ENCODE peak calls at places on chromosome 16, in four cellular contexts. Q is MM.1S, Z is tibial artery, C is A549. V is an unnamed sample.

GRCh38 chr16:2159052-2159838 is 3.7 kb downstream of the TRAF7 start:
- DNase-seq in Q (no peak), Z (peak), C (no peak), V (no peak)

GRCh38 chr16:48393843-48394703 is 8.9 kb upstream of the SIAH1 start:
- DNase-seq in Q (no peak), Z (peak), C (no peak), V (no peak)

GRCh38 chr16:57185446-57185944 is 344 bp downstream of the PSME3IP1 start:
- DNase-seq in Q (no peak), Z (peak), C (peak), V (no peak)

GRCh38 chr16:56610017-56610608 is 1.7 kb downstream of the MT2A start:
- DNase-seq in Q (no peak), Z (peak), C (peak), V (no peak)

GRCh38 chr16:19809121-19809635 is 75.5 kb downstream of the GPRC5B start:
- DNase-seq in Q (no peak), Z (peak), C (no peak), V (peak)

GRCh38 chr16:84603115-84603816 is 14.6 kb downstream of the COTL1 start:
- DNase-seq in Q (no peak), Z (peak), C (peak), V (peak)

GRCh38 chr16:57636184-57636583 is 7.8 kb downstream of the ADGRG1 start:
- DNase-seq in Q (no peak), Z (no peak), C (no peak), V (no peak)

GRCh38 chr16:870856-871561 is 70.5 kb upstream of the GNG13 start:
- DNase-seq in Q (no peak), Z (no peak), C (no peak), V (no peak)

GRCh38 chr16:87460936-87461335 is 31.9 kb downstream of the ZCCHC14 start:
- DNase-seq in Q (no peak), Z (no peak), C (no peak), V (no peak)

GRCh38 chr16:11162571-11163268 is 93.3 kb downstream of the SOCS1 start:
- DNase-seq in Q (no peak), Z (no peak), C (no peak), V (no peak)

GRCh38 chr16:71817690-71818089 is 9.1 kb upstream of the AP1G1 start:
- DNase-seq in Q (no peak), Z (no peak), C (no peak), V (no peak)

GRCh38 chr16:15894571-15895358 is 6.4 kb upstream of the CEP20 start:
- DNase-seq in Q (no peak), Z (no peak), C (no peak), V (no peak)

GRCh38 chr16:10736926-10737625 is 6.6 kb upstream of the NUBP1 start:
- DNase-seq in Q (peak), Z (peak), C (peak), V (no peak)

GRCh38 chr16:75566889-75567255 is 693 bp downstream of the GABARAPL2 start:
- DNase-seq in Q (peak), Z (no peak), C (no peak), V (no peak)

GRCh38 chr16:75250089-75250808 is 1.2 kb downstream of the BCAR1 start:
- DNase-seq in Q (no peak), Z (no peak), C (peak), V (no peak)

GRCh38 chr16:56354016-56354415 is 71.3 kb downstream of the AMFR start:
- DNase-seq in Q (no peak), Z (peak), C (no peak), V (no peak)

GRCh38 chr16:11750056-11750455 is 7.4 kb upstream of the TXNDC11 start:
- DNase-seq in Q (no peak), Z (no peak), C (no peak), V (no peak)

GRCh38 chr16:16038950-16039349 is 89.5 kb downstream of the ABCC1 start:
- DNase-seq in Q (no peak), Z (no peak), C (no peak), V (no peak)

GRCh38 chr16:49158029-49158642 is 123.5 kb downstream of the CBLN1 start:
- DNase-seq in Q (peak), Z (no peak), C (peak), V (peak)

GRCh38 chr16:51971184-51971583 is 575.8 kb downstream of the TOX3 start:
- DNase-seq in Q (no peak), Z (no peak), C (peak), V (no peak)

GRCh38 chr16:83977056-83977815 is 9.2 kb downstream of the NECAB2 start:
- DNase-seq in Q (no peak), Z (no peak), C (no peak), V (no peak)

GRCh38 chr16:1651055-1651454 is 27.0 kb upstream of the JPT2 start:
- DNase-seq in Q (no peak), Z (no peak), C (no peak), V (no peak)

GRCh38 chr16:57360321-57360935 is 1.8 kb downstream of the CCL22 start:
- DNase-seq in Q (no peak), Z (no peak), C (no peak), V (no peak)

GRCh38 chr16:57744646-57744903 is 9.0 kb downstream of the KATNB1 start:
- DNase-seq in Q (no peak), Z (no peak), C (no peak), V (no peak)

GRCh38 chr16:55107851-55108250 is 177.2 kb downstream of the IRX5 start:
- DNase-seq in Q (no peak), Z (no peak), C (no peak), V (no peak)

GRCh38 chr16:76913046-76913445 is 277.9 kb upstream of the MON1B start:
- DNase-seq in Q (no peak), Z (no peak), C (no peak), V (no peak)

GRCh38 chr16:15856901-15857778 is at the start of gene MYH11:
- DNase-seq in Q (peak), Z (peak), C (no peak), V (no peak)

GRCh38 chr16:64180136-64180900 is 941.5 kb downstream of the CDH11 start:
- DNase-seq in Q (no peak), Z (no peak), C (no peak), V (no peak)

GRCh38 chr16:57091200-57091989 is 988 bp upstream of the CPNE2 start:
- DNase-seq in Q (no peak), Z (peak), C (peak), V (no peak)

GRCh38 chr16:15639061-15639568 is 3.8 kb downstream of the MARF1 start:
- DNase-seq in Q (no peak), Z (no peak), C (no peak), V (no peak)

GRCh38 chr16:77894054-77894632 is 105.8 kb downstream of the VAT1L start:
- DNase-seq in Q (no peak), Z (no peak), C (no peak), V (no peak)

GRCh38 chr16:78990309-78990701 is 610.2 kb downstream of the MAF start:
- DNase-seq in Q (no peak), Z (no peak), C (no peak), V (no peak)

GRCh38 chr16:48158296-48158695 is 2.5 kb upstream of the ABCC12 start:
- DNase-seq in Q (no peak), Z (no peak), C (peak), V (peak)

GRCh38 chr16:21980032-21980431 is 20.9 kb downstream of the PDZD9 start:
- DNase-seq in Q (no peak), Z (no peak), C (no peak), V (no peak)

GRCh38 chr16:83968483-83968865 is 430 bp downstream of the NECAB2 start:
- DNase-seq in Q (no peak), Z (no peak), C (no peak), V (no peak)

DNA sequence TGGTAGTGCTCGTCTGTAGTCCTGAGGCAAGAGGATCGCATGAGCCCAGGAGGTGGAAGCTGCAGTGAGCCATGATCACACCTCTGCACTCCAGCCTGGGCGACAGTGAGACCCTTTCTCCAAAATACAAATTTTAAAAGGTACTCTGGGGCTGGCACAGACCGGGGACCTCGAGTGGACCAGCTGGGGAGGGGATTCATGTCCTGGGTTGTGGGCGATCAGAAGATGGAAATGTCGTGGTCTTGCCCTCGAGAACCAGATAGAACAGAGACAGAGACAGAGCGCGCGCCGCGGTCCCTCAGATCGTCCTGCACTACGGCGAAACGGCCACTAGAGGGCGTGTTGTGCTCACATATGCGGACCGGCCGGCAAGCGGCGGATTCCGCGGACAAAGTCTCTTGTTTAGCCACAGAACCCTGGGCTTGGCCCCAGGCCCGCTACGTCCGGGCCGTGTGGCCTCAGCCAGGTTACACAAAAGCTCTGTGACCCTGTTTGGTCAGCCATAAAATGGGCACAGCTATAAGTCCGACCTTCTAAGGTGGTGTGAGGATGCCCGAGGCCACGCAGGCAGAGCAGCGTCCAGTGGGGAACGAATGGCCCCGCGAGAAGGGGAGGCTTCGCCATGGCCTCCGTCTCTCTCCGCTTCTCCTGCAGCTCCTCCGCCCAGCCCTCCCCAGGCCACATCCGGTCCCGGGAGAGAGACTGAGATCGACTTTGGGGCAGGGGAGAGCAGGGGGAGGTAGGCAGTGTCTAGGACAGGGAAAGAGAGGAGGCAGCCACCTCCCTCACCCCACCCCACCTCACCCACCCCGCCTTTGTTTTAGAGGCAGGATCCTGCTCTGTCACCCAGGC is 14.6 kb upstream of the SBK1 start:
- DNase-seq in Q (peak), Z (peak), C (peak), V (peak)
- H3K27ac ChIP-seq in Q (no peak), Z (no peak), C (peak), V (no peak)

GRCh38 chr16:26651464-26651863 is 415.3 kb upstream of the C16orf82 start:
- DNase-seq in Q (no peak), Z (no peak), C (no peak), V (no peak)
- H3K4me3 ChIP-seq in Q (no peak), Z (no peak), C (no peak), V (no peak)

GRCh38 chr16:67397812-67398545 is 4.7 kb upstream of the TPPP3 start:
- DNase-seq in Q (no peak), Z (no peak), C (no peak), V (no peak)
- TF ChIP-seq CTCF in Q (no peak), Z (no peak), C (no peak), V (peak)

GRCh38 chr16:47143329-47143676 is 442 bp downstream of the NETO2 start:
- DNase-seq in Q (peak), Z (peak), C (peak), V (no peak)
- H3K27ac ChIP-seq in Q (no peak), Z (no peak), C (peak), V (peak)

GRCh38 chr16:73768786-73769203 is 527.8 kb upstream of the PSMD7 start:
- DNase-seq in Q (no peak), Z (peak), C (no peak), V (no peak)

GRCh38 chr16:73771676-73772075 is 524.9 kb upstream of the PSMD7 start:
- DNase-seq in Q (no peak), Z (no peak), C (no peak), V (no peak)

DNA sequence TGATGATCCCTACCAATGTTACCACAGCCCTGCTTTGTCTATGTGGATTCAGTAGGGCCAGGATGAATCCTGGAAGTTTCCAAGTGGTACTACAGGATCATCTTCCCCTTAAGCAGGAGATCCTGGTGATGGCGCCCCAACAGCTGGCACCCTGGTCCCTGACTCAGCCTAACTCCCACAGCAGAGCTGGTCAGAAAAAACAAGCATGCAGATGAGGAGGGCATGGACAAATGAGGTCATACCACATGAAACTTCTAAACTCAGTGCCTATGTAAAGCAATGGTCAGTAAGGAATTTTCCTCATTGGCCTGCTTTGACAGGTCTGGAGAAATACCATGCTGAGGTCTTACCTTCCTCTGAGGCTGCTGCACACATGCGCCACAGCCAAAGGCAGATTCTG is 525.4 kb upstream of the PSMD7 start:
- DNase-seq in Q (no peak), Z (no peak), C (no peak), V (no peak)
- H3K4me3 ChIP-seq in Q (no peak), Z (no peak), C (no peak), V (no peak)

DNA sequence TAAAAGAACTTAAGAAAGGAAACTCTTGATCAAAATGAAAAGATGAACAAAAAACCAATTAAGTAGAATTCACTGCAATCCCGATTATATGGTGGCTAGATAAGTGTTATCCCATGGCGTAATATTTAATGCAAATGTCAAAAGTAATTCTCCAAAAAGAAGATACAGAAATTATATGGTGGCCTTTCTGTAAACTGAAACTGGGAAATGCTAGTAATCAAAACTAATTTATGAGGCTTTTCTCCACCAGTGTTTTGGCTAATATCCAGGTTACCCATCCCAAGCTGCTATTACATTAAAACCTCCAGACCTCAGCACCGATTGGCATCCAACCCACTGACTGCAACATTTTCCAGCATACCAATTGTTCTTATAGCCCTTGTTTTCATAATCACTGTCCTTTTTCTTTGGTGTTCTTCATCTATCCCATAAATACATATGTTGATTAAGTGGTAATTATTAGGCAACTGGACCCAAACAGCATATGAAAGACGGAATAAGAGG is 77.2 kb upstream of the TNRC6A start:
- DNase-seq in Q (no peak), Z (no peak), C (no peak), V (no peak)
- TF ChIP-seq CTCF in Q (no peak), Z (no peak), C (no peak), V (no peak)

GRCh38 chr16:86299882-86300490 is 210.3 kb upstream of the FOXF1 start:
- DNase-seq in Q (no peak), Z (no peak), C (no peak), V (no peak)

GRCh38 chr16:86297391-86297790 is 212.9 kb upstream of the FOXF1 start:
- DNase-seq in Q (no peak), Z (no peak), C (no peak), V (no peak)

GRCh38 chr16:86300746-86301480 is 209.4 kb upstream of the FOXF1 start:
- DNase-seq in Q (no peak), Z (no peak), C (no peak), V (no peak)

GRCh38 chr16:86296263-86296662 is 214.1 kb upstream of the FOXF1 start:
- DNase-seq in Q (no peak), Z (no peak), C (no peak), V (no peak)

DNA sequence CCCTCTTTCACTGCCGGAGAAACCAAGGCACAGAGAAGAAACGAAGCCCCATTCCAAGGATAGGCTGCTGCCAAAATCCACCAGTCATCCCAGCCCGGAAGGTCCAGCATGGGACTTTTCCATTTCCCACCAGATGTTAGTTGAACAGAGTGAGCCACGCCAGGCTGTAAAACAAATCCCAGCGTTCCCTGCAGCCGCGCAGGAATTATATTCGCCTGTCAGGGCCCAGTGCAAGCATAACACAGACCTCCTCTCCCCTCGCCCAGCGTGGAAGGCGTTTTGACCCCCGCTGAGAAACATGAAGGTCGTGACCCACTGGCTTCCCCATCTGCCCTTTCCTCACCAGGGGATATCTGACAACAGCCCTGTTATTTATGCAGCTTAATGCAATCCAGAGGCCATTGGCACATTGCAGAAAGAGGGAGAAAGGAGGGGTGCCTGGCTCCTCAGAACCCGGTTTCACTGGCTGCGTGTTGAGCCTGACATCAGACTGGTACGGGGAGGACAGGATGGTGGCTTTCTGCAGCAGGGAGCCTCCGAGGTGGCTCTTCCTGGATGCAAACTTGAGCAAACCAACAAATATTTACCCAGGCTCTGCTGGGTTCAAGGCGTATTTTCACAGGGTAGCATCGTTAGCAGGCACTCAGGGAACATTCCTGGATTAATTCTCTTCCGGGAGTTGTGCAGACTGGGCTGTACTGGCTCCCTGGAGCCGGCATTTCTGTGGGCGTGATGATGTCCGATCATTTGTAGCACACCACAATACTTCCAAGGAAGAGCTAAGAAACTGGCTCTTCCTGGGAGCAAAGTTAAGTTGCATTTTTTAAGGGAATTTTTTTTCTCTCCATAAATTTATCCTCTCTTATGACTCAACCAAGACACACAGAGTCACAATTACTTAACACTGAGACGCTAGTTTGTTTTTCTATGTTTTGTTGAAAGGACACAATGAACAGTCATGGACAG is 211.9 kb upstream of the FOXF1 start:
- DNase-seq in Q (no peak), Z (no peak), C (no peak), V (no peak)
- H3K27ac ChIP-seq in Q (no peak), Z (no peak), C (no peak), V (no peak)

GRCh38 chr16:53839150-53839549 is 135.2 kb downstream of the FTO start:
- DNase-seq in Q (no peak), Z (no peak), C (no peak), V (no peak)

GRCh38 chr16:53836680-53837079 is 132.7 kb downstream of the FTO start:
- DNase-seq in Q (no peak), Z (no peak), C (no peak), V (no peak)

GRCh38 chr16:53836142-53836541 is 132.2 kb downstream of the FTO start:
- DNase-seq in Q (no peak), Z (no peak), C (no peak), V (no peak)

GRCh38 chr16:53840472-53840871 is 136.5 kb downstream of the FTO start:
- DNase-seq in Q (no peak), Z (no peak), C (no peak), V (no peak)

GRCh38 chr16:53837421-53837820 is 133.5 kb downstream of the FTO start:
- DNase-seq in Q (no peak), Z (no peak), C (no peak), V (no peak)
- H3K4me3 ChIP-seq in Q (no peak), Z (no peak), C (no peak), V (no peak)

GRCh38 chr16:30659507-30660423 is 1.5 kb downstream of the FBRS start:
- DNase-seq in Q (peak), Z (no peak), C (no peak), V (no peak)
- TF ChIP-seq CTCF in Q (no peak), Z (no peak), C (peak), V (peak)

GRCh38 chr16:88790312-88791150 is 5.5 kb upstream of the PIEZO1 start:
- DNase-seq in Q (peak), Z (no peak), C (no peak), V (no peak)
- H3K27ac ChIP-seq in Q (peak), Z (no peak), C (no peak), V (no peak)

V was measured in keratinocyte.